ENCODE peak calls at places on chromosome 2, in ten cellular contexts. N is HCT116, G is PC-9, Q is heart left ventricle, Y is prostate gland, K is neural progenitor cell, H is left lung, U is aorta, V is H9, X is A549. B is an unnamed sample.

GRCh38 chr2:237626813-237627451 is 455 bp upstream of the LRRFIP1 start:
- DNase-seq in Q (no peak), X (no peak), V (peak; percentile 51), K (peak; percentile 48), H (no peak), N (no peak), U (no peak), Y (no peak), G (no peak), B (no peak)

GRCh38 chr2:203492965-203493364 is 42.1 kb downstream of the RAPH1 start:
- DNase-seq in Y (no peak), K (no peak), V (no peak), N (no peak), U (no peak), H (no peak), G (no peak), Q (no peak), X (no peak), B (no peak)

GRCh38 chr2:96152301-96153165 is 7.3 kb upstream of the DUSP2 start:
- DNase-seq in Y (no peak), X (no peak), K (peak; percentile 67), V (peak; percentile 41), U (peak; percentile 49), N (no peak), Q (peak; percentile 3), H (no peak), G (no peak), B (peak; percentile 29)

GRCh38 chr2:233816771-233817170 is 37.6 kb downstream of the HJURP start:
- DNase-seq in H (no peak), Y (no peak), X (no peak), N (no peak), V (no peak), Q (no peak), U (peak; percentile 34), K (no peak), G (no peak), B (peak; percentile 9)

GRCh38 chr2:99651930-99652670 is 162.3 kb upstream of the REV1 start:
- DNase-seq in V (no peak), N (no peak), K (no peak), U (no peak), G (no peak), H (no peak), X (no peak), Q (no peak), Y (no peak), B (no peak)

GRCh38 chr2:238097988-238098853 is 1.9 kb upstream of the ESPNL start:
- DNase-seq in K (peak; percentile 53), Y (no peak), X (peak; percentile 71), Q (peak; percentile 37), G (peak; percentile 72), H (peak; percentile 77), V (peak; percentile 84), U (peak; percentile 85), N (peak; percentile 90), B (peak; percentile 64)

GRCh38 chr2:46158661-46159060 is 138.5 kb upstream of the EPAS1 start:
- DNase-seq in G (peak; percentile 55), H (no peak), X (no peak), U (no peak), Y (no peak), K (no peak), N (no peak), Q (no peak), V (no peak), B (no peak)

GRCh38 chr2:163417596-163418337 is 318.0 kb downstream of the FIGN start:
- DNase-seq in U (no peak), Q (no peak), H (no peak), Y (no peak), N (no peak), V (no peak), X (no peak), G (no peak), K (no peak), B (no peak)

GRCh38 chr2:230896346-230897115 is 28.5 kb downstream of the GPR55 start:
- DNase-seq in N (no peak), H (no peak), Q (no peak), Y (no peak), G (no peak), K (no peak), U (peak; percentile 15), X (no peak), V (peak; percentile 18), B (no peak)

GRCh38 chr2:39620067-39620466 is 45.6 kb upstream of the TMEM178A start:
- DNase-seq in N (no peak), G (peak; percentile 50), V (no peak), Y (peak; percentile 22), U (no peak), X (no peak), K (no peak), Q (peak; percentile 46), H (no peak), B (peak; percentile 72)

GRCh38 chr2:224780096-224780495 is 63.9 kb upstream of the CCDC195 start:
- DNase-seq in H (no peak), K (no peak), G (no peak), Q (no peak), V (no peak), N (no peak), Y (no peak), X (no peak), U (no peak), B (no peak)

GRCh38 chr2:168705534-168706470 is 96.6 kb upstream of the NOSTRIN start:
- DNase-seq in N (no peak), G (no peak), K (peak; percentile 38), U (no peak), V (no peak), H (no peak), Q (no peak), Y (no peak), X (peak; percentile 3), B (no peak)

GRCh38 chr2:152421521-152422367 is 86.8 kb downstream of the FMNL2 start:
- DNase-seq in K (no peak), H (no peak), G (peak; percentile 95), U (no peak), X (peak; percentile 72), V (no peak), N (peak; percentile 75), Q (peak; percentile 33), Y (peak; percentile 56), B (peak; percentile 66)

GRCh38 chr2:191105082-191105481 is 45.7 kb downstream of the STAT4 start:
- DNase-seq in N (no peak), U (no peak), X (no peak), G (no peak), Q (no peak), V (no peak), Y (no peak), H (no peak), K (no peak), B (no peak)

GRCh38 chr2:235494716-235495372 is 1.0 kb downstream of the AGAP1 start:
- DNase-seq in K (peak; percentile 70), X (no peak), H (peak; percentile 85), Y (no peak), N (no peak), V (no peak), Q (peak; percentile 29), G (peak; percentile 46), U (peak; percentile 86), B (no peak)

GRCh38 chr2:142082363-142082762 is 48.5 kb downstream of the LRP1B start:
- DNase-seq in K (peak; percentile 6), U (no peak), H (no peak), Q (no peak), N (no peak), Y (no peak), V (no peak), X (no peak), G (no peak), B (no peak)

GRCh38 chr2:19839438-19839837 is 62.3 kb downstream of the TTC32 start:
- DNase-seq in V (no peak), Y (no peak), G (no peak), N (no peak), H (no peak), U (no peak), X (no peak), K (no peak), Q (no peak), B (no peak)

GRCh38 chr2:236157366-236157765 is 10.8 kb downstream of the GBX2 start:
- DNase-seq in H (no peak), Y (no peak), Q (no peak), G (no peak), N (no peak), K (no peak), U (no peak), V (no peak), X (no peak), B (no peak)

GRCh38 chr2:189370719-189371118 is 70.6 kb upstream of the WDR75 start:
- DNase-seq in V (no peak), G (no peak), K (no peak), Y (no peak), U (peak; percentile 76), H (no peak), N (no peak), Q (no peak), X (no peak), B (no peak)
- H3K27ac ChIP-seq in V (no peak overlapping the region), G (no peak overlapping the region), K (no peak overlapping the region), Y (no peak overlapping the region), U (peak overlapping the region; percentile 82), H (no peak overlapping the region), N (no peak overlapping the region), Q (no peak overlapping the region), X (no peak overlapping the region), B (peak overlapping the region; percentile 67)

GRCh38 chr2:72982219-72982618 is 64.9 kb downstream of the EMX1 start:
- DNase-seq in H (no peak), V (no peak), N (no peak), X (no peak), U (no peak), Q (no peak), K (no peak), Y (no peak), G (no peak), B (peak; percentile 19)
- H3K27ac ChIP-seq in H (no peak overlapping the region), V (no peak overlapping the region), N (no peak overlapping the region), X (no peak overlapping the region), U (no peak overlapping the region), Q (peak overlapping the region; percentile 76), K (no peak overlapping the region), Y (no peak overlapping the region), G (no peak overlapping the region), B (no peak overlapping the region)

GRCh38 chr2:54419386-54419785 is 36.7 kb upstream of the SPTBN1 start:
- DNase-seq in U (no peak), V (no peak), X (no peak), Y (no peak), N (no peak), H (no peak), Q (no peak), K (no peak), G (no peak), B (no peak)
- H3K27ac ChIP-seq in U (no peak overlapping the region), V (no peak overlapping the region), X (no peak overlapping the region), Y (no peak overlapping the region), N (no peak overlapping the region), H (peak overlapping the region; percentile 42), Q (peak overlapping the region; percentile 60), K (no peak overlapping the region), G (no peak overlapping the region), B (no peak overlapping the region)

DNA sequence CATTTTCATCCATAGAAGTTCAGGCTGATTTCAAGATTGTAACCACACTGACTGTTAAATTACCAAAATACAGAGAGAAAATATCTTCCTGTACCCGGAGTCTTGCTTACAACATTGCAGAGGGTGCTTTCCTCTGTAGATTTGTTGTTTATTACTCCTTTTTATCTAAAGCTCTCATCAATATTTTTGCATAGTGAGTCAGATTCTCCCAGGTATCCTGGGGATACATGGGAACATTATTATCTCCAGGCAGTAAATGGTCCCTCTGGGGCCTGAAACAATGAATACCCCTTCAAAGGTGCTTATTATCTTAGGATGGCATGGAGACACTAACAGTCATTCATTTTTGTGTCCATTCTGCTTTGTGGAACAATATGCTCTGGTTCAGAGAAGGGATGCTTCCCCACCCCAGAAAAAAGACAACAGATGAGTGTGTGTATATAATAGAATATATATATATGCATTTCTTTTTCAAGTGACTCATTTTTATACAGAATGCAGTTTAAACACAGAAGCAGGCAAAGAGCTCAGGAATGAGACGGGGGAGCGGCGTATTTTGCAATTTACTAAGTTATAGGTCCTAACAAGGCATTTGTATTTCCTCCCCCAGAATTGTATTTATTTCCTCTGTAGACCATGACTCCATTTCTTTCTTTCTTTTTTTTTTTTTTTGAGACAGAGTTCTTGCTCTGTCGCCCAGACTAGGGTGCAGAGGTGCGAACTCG is 424.7 kb upstream of the ZEB2 start:
- DNase-seq in K (no peak), Y (no peak), Q (no peak), N (no peak), H (no peak), X (no peak), U (no peak), G (no peak), V (no peak), B (no peak)
- H3K27ac ChIP-seq in K (no peak overlapping the region), Y (no peak overlapping the region), Q (no peak overlapping the region), N (no peak overlapping the region), H (no peak overlapping the region), X (peak overlapping the region; percentile 93), U (no peak overlapping the region), G (no peak overlapping the region), V (no peak overlapping the region), B (peak overlapping the region; percentile 82)